ENCODE peak calls at places on chromosomes 6 and 20, in five cellular contexts. V is T-helper 1 cell, G is NCI-H774, W is astrocyte of the hippocampus, U is astrocyte of the cerebellum. N is an unnamed sample.

GRCh38 chr6:9516207-9516606 is 898.7 kb downstream of the TFAP2A start:
- DNase-seq in U (no peak), G (no peak), W (peak), V (no peak), N (no peak)

GRCh38 chr6:156154896-156155295 is 622.3 kb upstream of the ARID1B start:
- DNase-seq in W (no peak), G (no peak), V (no peak), U (no peak), N (no peak)

GRCh38 chr6:16370943-16371342 is 132.6 kb downstream of the GMPR start:
- DNase-seq in W (no peak), G (no peak), V (no peak), U (no peak), N (no peak)

GRCh38 chr20:34575271-34575670 is 16.8 kb downstream of the MAP1LC3A start:
- DNase-seq in W (no peak), U (no peak), G (no peak), V (no peak), N (no peak)

GRCh38 chr6:125022391-125022989 is 60.3 kb downstream of the RNF217 start:
- DNase-seq in U (no peak), V (no peak), G (no peak), W (no peak), N (no peak)

GRCh38 chr20:58711266-58712051 is 18.9 kb downstream of the NPEPL1 start:
- DNase-seq in W (peak), U (no peak), V (no peak), G (no peak), N (no peak)

GRCh38 chr6:9398794-9399373 is 963.5 kb upstream of the SLC35B3 start:
- DNase-seq in W (peak), V (peak), U (no peak), G (no peak), N (no peak)

GRCh38 chr20:21125072-21125848 is 622 bp upstream of the KIZ start:
- DNase-seq in U (no peak), V (no peak), W (no peak), G (peak), N (no peak)

GRCh38 chr6:75317503-75318206 is 33.1 kb upstream of the TMEM30A start:
- DNase-seq in U (peak), V (no peak), G (no peak), W (peak), N (no peak)

GRCh38 chr20:36173451-36173933 is 19.0 kb downstream of the EPB41L1 start:
- DNase-seq in G (no peak), W (peak), U (no peak), V (no peak), N (no peak)

GRCh38 chr6:52089758-52090348 is 2.4 kb upstream of the PKHD1 start:
- DNase-seq in W (no peak), U (no peak), G (no peak), V (no peak), N (no peak)

GRCh38 chr6:154127638-154128037 is 88.6 kb downstream of the OPRM1 start:
- DNase-seq in V (no peak), U (no peak), G (no peak), W (peak), N (peak)

GRCh38 chr6:28002181-28002580 is 45.1 kb downstream of the OR2B6 start:
- DNase-seq in U (no peak), W (no peak), V (no peak), G (no peak), N (no peak)

GRCh38 chr6:52647199-52647598 is 23.7 kb upstream of the TMEM14A start:
- DNase-seq in V (no peak), G (no peak), W (no peak), U (no peak), N (no peak)

GRCh38 chr20:6053776-6054688 is at the start of gene LRRN4:
- DNase-seq in G (no peak), V (no peak), W (peak), U (no peak), N (no peak)

GRCh38 chr20:21682576-21682975 is 22.9 kb upstream of the PAX1 start:
- DNase-seq in W (peak), U (no peak), G (peak), V (no peak), N (no peak)

GRCh38 chr6:110746680-110747079 is 68.6 kb downstream of the CDK19 start:
- DNase-seq in U (no peak), G (no peak), W (no peak), V (no peak), N (no peak)

GRCh38 chr6:1406306-1407058 is 17.1 kb downstream of the FOXF2 start:
- DNase-seq in V (no peak), W (peak), U (peak), G (no peak), N (no peak)

GRCh38 chr6:82488403-82488802 is 124.8 kb downstream of the TPBG start:
- DNase-seq in G (no peak), W (no peak), V (no peak), U (no peak), N (no peak)

GRCh38 chr20:18662279-18662678 is 74.4 kb downstream of the DTD1 start:
- DNase-seq in U (no peak), W (no peak), V (no peak), G (no peak), N (no peak)

N was measured in brain pericyte.